ENCODE peak calls at places on chromosomes 4 and X, in ten cellular contexts. T, V, P, M, Q, W, X, C, L and E are unnamed samples.

GRCh38 chr4:113355550-113356371 is 306.3 kb downstream of the ANK2 start:
- DNase-seq in T (peak), X (peak), L (peak), M (peak), P (no peak), V (peak), C (peak), W (peak), Q (no peak), E (peak)

GRCh38 chr4:15738877-15739276 is 36.0 kb downstream of the BST1 start:
- DNase-seq in V (no peak), W (peak), L (no peak), Q (peak), X (no peak), P (no peak), M (no peak), T (no peak), C (no peak), E (no peak)

GRCh38 chrX:48599341-48599740 is 2.0 kb downstream of the WDR13 start:
- DNase-seq in T (no peak), C (no peak), W (no peak), P (no peak), X (no peak), L (no peak), M (no peak), Q (no peak), V (no peak), E (no peak)

GRCh38 chrX:13029831-13030771 is 14.3 kb downstream of the FAM9C start:
- DNase-seq in C (peak), V (no peak), T (no peak), W (peak), L (no peak), P (no peak), X (no peak), M (no peak), Q (no peak), E (no peak)

GRCh38 chr4:177308842-177309524 is 691 bp upstream of the NEIL3 start:
- DNase-seq in P (no peak), C (no peak), Q (no peak), V (no peak), W (no peak), X (no peak), T (no peak), L (no peak), M (no peak), E (no peak)

GRCh38 chr4:134539729-134540231 is 338.2 kb upstream of the PABPC4L start:
- DNase-seq in M (no peak), W (no peak), Q (no peak), P (no peak), T (no peak), X (no peak), L (no peak), V (no peak), C (no peak), E (no peak)

GRCh38 chrX:723781-724180 is 93.2 kb downstream of the SHOX start:
- DNase-seq in C (no peak), Q (no peak), P (no peak), X (no peak), W (peak), M (peak), L (no peak), T (no peak), V (no peak), E (no peak)

GRCh38 chr4:33453436-33453835 is 2733.3 kb downstream of the PCDH7 start:
- DNase-seq in L (no peak), T (no peak), Q (no peak), P (no peak), X (no peak), V (no peak), C (no peak), W (no peak), M (no peak), E (no peak)

GRCh38 chr4:142497606-142498005 is 348.5 kb downstream of the INPP4B start:
- DNase-seq in V (no peak), P (no peak), T (no peak), Q (no peak), C (no peak), X (no peak), W (no peak), L (no peak), M (no peak), E (no peak)

GRCh38 chrX:134186362-134187121 is 50.4 kb upstream of the CCDC160 start:
- DNase-seq in V (peak), T (peak), W (no peak), C (no peak), L (no peak), Q (no peak), X (no peak), P (no peak), M (no peak), E (no peak)

GRCh38 chr4:166827653-166828052 is 406.6 kb downstream of the SPOCK3 start:
- DNase-seq in W (no peak), T (no peak), C (no peak), M (no peak), P (no peak), Q (no peak), L (no peak), X (no peak), V (no peak), E (no peak)

GRCh38 chr4:2923678-2924173 is 39.5 kb downstream of the NOP14 start:
- DNase-seq in M (no peak), P (no peak), L (no peak), W (no peak), T (no peak), Q (no peak), V (no peak), C (no peak), X (no peak), E (no peak)

GRCh38 chr4:102623622-102624021 is 122.5 kb downstream of the NFKB1 start:
- DNase-seq in W (peak), M (peak), P (peak), L (peak), C (peak), T (no peak), V (no peak), X (no peak), Q (no peak), E (no peak)

GRCh38 chrX:107678957-107679740 is 50.8 kb downstream of the PRPS1 start:
- DNase-seq in X (peak), V (no peak), T (peak), M (peak), W (peak), C (peak), L (no peak), Q (no peak), P (no peak), E (peak)

GRCh38 chrX:115017455-115017854 is at the start of gene IL13RA2:
- DNase-seq in C (peak), Q (no peak), P (no peak), V (no peak), T (no peak), L (no peak), M (peak), W (no peak), X (no peak), E (no peak)

GRCh38 chr4:160371446-160371845 is 1268.6 kb downstream of the RAPGEF2 start:
- DNase-seq in X (no peak), W (no peak), Q (no peak), C (no peak), M (no peak), P (no peak), V (no peak), L (no peak), T (no peak), E (no peak)

GRCh38 chr4:2361366-2362285 is 56.8 kb downstream of the ZFYVE28 start:
- DNase-seq in Q (no peak), C (no peak), M (no peak), P (no peak), V (no peak), X (no peak), L (no peak), W (no peak), T (no peak), E (no peak)

GRCh38 chr4:6779667-6780565 is 2.6 kb upstream of the KIAA0232 start:
- DNase-seq in X (no peak), L (peak), V (no peak), P (peak), C (peak), T (no peak), Q (peak), M (peak), W (peak), E (no peak)

GRCh38 chr4:182015893-182016292 is 227.3 kb upstream of the TENM3 start:
- DNase-seq in M (peak), C (no peak), L (no peak), X (no peak), W (peak), T (no peak), Q (peak), V (no peak), P (no peak), E (no peak)

GRCh38 chrX:97074400-97074799 is 190.7 kb downstream of the RPA4 start:
- DNase-seq in Q (no peak), L (no peak), X (no peak), M (peak), T (no peak), C (no peak), W (peak), V (no peak), P (no peak), E (no peak)

GRCh38 chr4:41380758-41381157 is 124.0 kb downstream of the UCHL1 start:
- DNase-seq in W (no peak), P (no peak), V (no peak), Q (no peak), T (no peak), C (no peak), L (no peak), M (no peak), X (no peak), E (no peak)

GRCh38 chrX:3815896-3816664 is 102.6 kb upstream of the PRKX start:
- DNase-seq in P (peak), Q (peak), L (no peak), W (peak), X (peak), T (peak), M (peak), V (no peak), C (peak), E (peak)

GRCh38 chrX:80181079-80181478 is 166.5 kb downstream of the TBX22 start:
- DNase-seq in Q (no peak), C (peak), V (no peak), W (no peak), L (no peak), M (no peak), X (no peak), P (no peak), T (no peak), E (no peak)

GRCh38 chr4:152109585-152110509 is 349.0 kb upstream of the GATB start:
- DNase-seq in V (no peak), X (no peak), L (peak), P (no peak), T (no peak), Q (no peak), C (peak), M (peak), W (peak), E (no peak)

GRCh38 chr4:123363729-123364128 is 32.9 kb upstream of the SPRY1 start:
- DNase-seq in P (no peak), L (no peak), Q (no peak), V (no peak), W (no peak), M (no peak), C (no peak), X (no peak), T (no peak), E (no peak)

GRCh38 chrX:70052895-70053615 is 3.3 kb upstream of the AWAT2 start:
- DNase-seq in V (no peak), C (no peak), X (no peak), L (no peak), P (no peak), T (no peak), Q (no peak), M (no peak), W (no peak), E (no peak)

GRCh38 chrX:131217878-131218486 is 71.1 kb downstream of the IGSF1 start:
- DNase-seq in L (no peak), X (no peak), Q (no peak), T (no peak), C (no peak), W (no peak), P (no peak), M (no peak), V (no peak), E (no peak)

GRCh38 chr4:1396806-1397455 is 9.3 kb downstream of the NKX1-1 start:
- DNase-seq in C (no peak), L (no peak), Q (no peak), T (no peak), P (no peak), W (no peak), X (no peak), V (no peak), M (no peak), E (peak)